ENCODE peak calls at places on chromosomes 2 and 18, in eight cellular contexts. Z, T, M, A, U, V, D and S are unnamed samples.

GRCh38 chr2:212646698-212647097 is 108.1 kb upstream of the ERBB4 start:
- DNase-seq in Z (no peak), T (no peak), M (no peak), A (no peak), U (peak), V (no peak), D (no peak), S (no peak)

GRCh38 chr2:179336782-179337534 is 72.3 kb upstream of the SESTD1 start:
- DNase-seq in Z (peak), T (no peak), M (peak), A (no peak), U (peak), V (no peak), D (no peak), S (no peak)

GRCh38 chr2:151973901-151974199 is 125.0 kb downstream of the CACNB4 start:
- DNase-seq in Z (peak), T (no peak), M (peak), A (no peak), U (peak), V (no peak), D (peak), S (no peak)

GRCh38 chr2:103009861-103010260 is 248.0 kb downstream of the TMEM182 start:
- DNase-seq in Z (no peak), T (no peak), M (no peak), A (no peak), U (no peak), V (no peak), D (no peak), S (no peak)

GRCh38 chr18:8177330-8178016 is 431.8 kb upstream of the RAB12 start:
- DNase-seq in Z (peak), T (peak), M (peak), A (no peak), U (peak), V (no peak), D (no peak), S (no peak)

GRCh38 chr2:174312581-174313234 is 22.0 kb upstream of the SP9 start:
- DNase-seq in Z (peak), T (no peak), M (peak), A (no peak), U (peak), V (no peak), D (no peak), S (no peak)

GRCh38 chr18:21163647-21164625 is 52.3 kb upstream of the ROCK1 start:
- DNase-seq in Z (peak), T (peak), M (no peak), A (no peak), U (peak), V (no peak), D (no peak), S (no peak)

GRCh38 chr2:220270506-220271070 is 643.2 kb downstream of the SLC4A3 start:
- DNase-seq in Z (no peak), T (no peak), M (no peak), A (no peak), U (no peak), V (no peak), D (no peak), S (no peak)

GRCh38 chr2:47656715-47657600 is 126.0 kb upstream of the MSH6 start:
- DNase-seq in Z (peak), T (no peak), M (no peak), A (no peak), U (peak), V (no peak), D (no peak), S (no peak)

GRCh38 chr18:49135871-49136270 is 185.1 kb upstream of the SMAD7 start:
- DNase-seq in Z (peak), T (no peak), M (no peak), A (no peak), U (peak), V (no peak), D (no peak), S (no peak)

GRCh38 chr2:189658808-189659207 is 2.5 kb upstream of the ASNSD1 start:
- DNase-seq in Z (no peak), T (no peak), M (no peak), A (no peak), U (no peak), V (no peak), D (no peak), S (no peak)

GRCh38 chr2:72012886-72013574 is 134.6 kb downstream of the CYP26B1 start:
- DNase-seq in Z (peak), T (no peak), M (no peak), A (no peak), U (no peak), V (no peak), D (no peak), S (no peak)

GRCh38 chr2:112577756-112578155 is 6.7 kb upstream of the CHCHD5 start:
- DNase-seq in Z (peak), T (no peak), M (peak), A (no peak), U (peak), V (no peak), D (no peak), S (no peak)

GRCh38 chr2:165758276-165758675 is 35.8 kb downstream of the GALNT3 start:
- DNase-seq in Z (no peak), T (no peak), M (no peak), A (no peak), U (no peak), V (no peak), D (no peak), S (no peak)

GRCh38 chr2:71417300-71418202 is 35.8 kb upstream of the DYSF start:
- DNase-seq in Z (no peak), T (no peak), M (peak), A (no peak), U (no peak), V (no peak), D (no peak), S (no peak)

GRCh38 chr2:111120253-111121027 is at the start of gene BCL2L11:
- DNase-seq in Z (peak), T (peak), M (peak), A (peak), U (peak), V (peak), D (peak), S (peak)

GRCh38 chr2:62794791-62795190 is 89.3 kb downstream of the EHBP1 start:
- DNase-seq in Z (peak), T (no peak), M (no peak), A (no peak), U (peak), V (no peak), D (no peak), S (no peak)

GRCh38 chr2:45879406-45879805 is 227.9 kb downstream of the PRKCE start:
- DNase-seq in Z (no peak), T (no peak), M (no peak), A (no peak), U (no peak), V (no peak), D (no peak), S (no peak)
- TF ChIP-seq CTCF in Z (no peak), T (no peak), M (no peak), A (no peak), U (no peak), V (no peak), D (no peak), S (no peak)

DNA sequence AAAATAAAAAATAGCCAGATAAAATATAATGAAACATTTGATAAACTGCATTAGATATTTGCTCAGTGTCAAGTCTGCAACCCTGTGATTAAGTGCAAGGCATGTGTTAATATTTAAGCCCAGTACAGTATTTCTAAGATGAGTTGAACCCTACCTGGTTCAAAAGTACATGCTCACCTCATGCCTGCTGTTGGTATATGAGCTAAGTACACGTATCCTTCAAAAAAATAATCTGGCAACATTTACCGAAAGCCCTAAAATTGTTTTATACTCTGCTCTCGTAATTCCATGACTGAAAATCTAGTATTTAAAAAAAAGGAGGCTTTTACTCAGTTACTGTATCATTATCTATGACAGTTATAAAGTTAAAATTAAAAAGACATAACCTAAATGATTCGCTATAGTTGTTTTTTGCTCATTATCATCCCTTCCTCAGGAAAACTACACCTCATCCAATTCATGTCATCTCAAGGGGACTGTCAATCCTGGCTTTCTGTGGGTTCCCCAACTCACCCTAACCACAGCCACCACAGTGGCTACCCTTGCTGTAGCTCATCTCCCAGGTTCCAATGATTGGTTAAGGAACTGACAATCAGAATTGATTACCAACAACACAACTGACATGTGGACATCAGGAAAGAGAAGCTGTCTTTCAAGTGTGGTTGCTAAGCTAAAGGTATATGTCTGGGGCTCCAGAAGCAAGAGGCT is 10.6 kb downstream of the TLK1 start:
- DNase-seq in Z (no peak), T (no peak), M (no peak), A (no peak), U (no peak), V (no peak), D (no peak), S (no peak)
- TF ChIP-seq CTCF in Z (no peak), T (no peak), M (no peak), A (no peak), U (no peak), V (no peak), D (no peak), S (no peak)

DNA sequence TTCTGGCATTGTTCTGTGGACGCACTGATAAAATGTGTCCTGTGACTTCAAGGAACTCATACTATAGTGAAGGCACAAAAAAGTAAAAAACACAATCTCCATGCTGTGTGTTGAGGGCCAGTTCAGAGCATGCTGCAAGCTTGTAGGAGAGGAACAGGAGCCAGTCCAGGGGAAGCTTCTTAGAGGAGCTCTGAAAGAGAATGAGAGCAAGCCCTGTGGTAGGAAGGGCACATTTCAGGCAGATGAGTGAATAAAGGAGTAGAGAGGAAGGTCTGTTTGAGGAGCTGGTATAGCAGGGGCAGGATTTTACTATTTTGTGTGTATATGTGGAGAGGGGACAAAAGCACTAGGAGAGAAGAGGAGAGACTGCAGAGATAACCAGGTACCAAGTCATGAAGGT is 478.3 kb downstream of the ZEB2 start:
- DNase-seq in Z (no peak), T (no peak), M (peak), A (no peak), U (no peak), V (no peak), D (no peak), S (no peak)
- TF ChIP-seq CTCF in Z (no peak), T (no peak), M (no peak), A (no peak), U (no peak), V (no peak), D (no peak), S (no peak)

DNA sequence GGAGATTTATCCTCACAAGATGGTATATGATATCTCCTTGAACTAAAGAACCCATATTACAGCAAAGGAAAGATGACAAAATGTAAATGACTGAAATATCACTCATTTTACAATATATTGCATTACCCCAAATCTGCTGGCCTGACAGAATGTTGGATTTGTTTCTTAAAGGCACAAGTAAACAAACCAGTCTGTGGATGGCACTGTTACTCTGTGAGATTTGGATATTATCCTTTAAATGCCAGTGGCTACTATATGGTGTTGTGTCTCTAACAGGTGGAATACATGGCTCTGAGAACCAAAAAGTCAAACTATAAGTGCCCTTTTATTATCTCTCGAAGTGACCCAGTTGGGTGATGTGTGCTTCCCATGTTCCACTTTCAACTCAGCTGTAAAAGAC is 125.7 kb downstream of the PDE1A start:
- DNase-seq in Z (peak), T (no peak), M (no peak), A (no peak), U (peak), V (no peak), D (no peak), S (no peak)
- TF ChIP-seq CTCF in Z (no peak), T (no peak), M (no peak), A (no peak), U (peak), V (no peak), D (no peak), S (no peak)

DNA sequence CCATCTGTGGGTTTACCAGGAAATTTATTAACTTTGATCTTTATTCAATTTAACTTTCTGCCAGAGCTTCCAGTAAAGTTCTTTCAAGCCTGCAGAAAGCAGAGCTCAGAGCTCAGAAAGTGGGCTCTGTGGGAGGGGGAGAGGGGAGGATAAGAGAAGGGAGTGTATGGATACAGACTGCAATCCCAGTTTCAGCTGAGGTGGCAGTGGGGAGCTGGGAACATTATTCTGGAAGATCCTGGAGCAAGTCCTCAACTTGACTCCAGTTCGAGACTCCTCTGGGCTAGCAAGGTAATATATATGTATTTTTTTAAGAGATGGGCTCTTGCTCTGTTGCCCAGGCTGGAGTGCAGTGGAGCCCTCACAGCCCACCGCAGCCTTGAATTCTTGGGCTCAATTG is 108.9 kb upstream of the NABP1 start:
- DNase-seq in Z (no peak), T (no peak), M (peak), A (no peak), U (no peak), V (no peak), D (no peak), S (no peak)
- TF ChIP-seq CTCF in Z (no peak), T (no peak), M (no peak), A (no peak), U (no peak), V (no peak), D (no peak), S (no peak)

DNA sequence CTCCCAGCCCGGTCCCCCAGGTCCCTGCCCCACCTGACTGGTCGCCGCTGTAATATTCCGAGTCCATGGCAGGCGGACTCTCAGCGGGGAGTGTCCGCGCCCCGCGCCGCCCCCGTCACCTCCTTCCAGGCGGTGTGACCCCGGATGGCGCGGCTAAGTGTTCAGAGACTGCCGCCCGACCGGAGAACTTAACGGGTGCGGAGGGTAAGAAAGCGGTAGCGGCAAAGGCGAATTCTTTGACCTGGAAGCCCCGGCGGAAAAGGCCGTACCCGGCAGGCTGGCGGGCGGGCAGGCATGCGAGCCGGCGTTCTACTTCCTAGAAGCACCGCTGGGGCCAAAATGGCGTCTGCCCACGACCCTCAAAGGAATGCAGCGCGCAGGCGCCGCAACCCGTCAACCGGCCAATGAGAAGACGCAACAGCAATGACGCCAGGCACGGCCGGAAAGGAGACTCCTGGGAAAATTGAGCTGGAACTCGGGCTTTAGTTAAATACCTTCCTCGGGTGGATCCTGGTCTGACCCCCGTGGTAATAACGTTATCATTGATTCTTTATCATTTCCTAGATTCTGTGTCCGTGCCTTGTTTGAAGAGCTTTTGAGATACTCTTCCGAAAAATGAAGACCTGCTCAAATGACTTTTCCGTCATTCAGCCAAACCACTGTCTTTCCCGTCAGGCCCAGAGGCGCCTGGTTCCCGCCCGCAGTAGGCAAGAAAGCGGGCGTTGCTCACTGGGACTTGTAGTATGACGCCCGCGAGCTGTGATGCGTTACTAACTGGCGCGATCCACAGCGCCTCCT is at the start of gene IWS1:
- DNase-seq in Z (peak), T (peak), M (peak), A (peak), U (peak), V (peak), D (peak), S (peak)
- TF ChIP-seq CTCF in Z (peak), T (no peak), M (peak), A (no peak), U (peak), V (no peak), D (peak), S (no peak)

DNA sequence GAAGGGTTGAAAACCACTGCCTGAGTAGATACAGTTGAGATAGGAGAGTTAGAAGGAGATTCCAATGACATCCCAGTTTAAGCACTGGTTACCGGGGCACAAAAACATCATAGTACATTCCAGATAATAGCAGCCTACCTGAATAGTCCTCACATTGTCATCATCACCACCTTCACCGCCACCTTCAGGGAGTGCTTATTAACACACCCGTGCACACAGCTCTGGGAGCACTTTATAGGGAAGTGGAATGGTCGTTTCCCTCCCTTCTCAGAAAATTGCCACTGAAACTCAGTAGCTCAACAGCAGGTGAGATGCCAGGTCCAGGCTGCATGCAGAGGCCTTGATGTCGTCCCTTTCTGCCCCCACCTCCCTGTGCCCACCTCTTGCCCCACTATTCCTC is 8.2 kb downstream of the SERPINB7 start:
- DNase-seq in Z (no peak), T (no peak), M (no peak), A (no peak), U (no peak), V (no peak), D (no peak), S (no peak)
- TF ChIP-seq CTCF in Z (no peak), T (no peak), M (no peak), A (no peak), U (no peak), V (no peak), D (no peak), S (no peak)

DNA sequence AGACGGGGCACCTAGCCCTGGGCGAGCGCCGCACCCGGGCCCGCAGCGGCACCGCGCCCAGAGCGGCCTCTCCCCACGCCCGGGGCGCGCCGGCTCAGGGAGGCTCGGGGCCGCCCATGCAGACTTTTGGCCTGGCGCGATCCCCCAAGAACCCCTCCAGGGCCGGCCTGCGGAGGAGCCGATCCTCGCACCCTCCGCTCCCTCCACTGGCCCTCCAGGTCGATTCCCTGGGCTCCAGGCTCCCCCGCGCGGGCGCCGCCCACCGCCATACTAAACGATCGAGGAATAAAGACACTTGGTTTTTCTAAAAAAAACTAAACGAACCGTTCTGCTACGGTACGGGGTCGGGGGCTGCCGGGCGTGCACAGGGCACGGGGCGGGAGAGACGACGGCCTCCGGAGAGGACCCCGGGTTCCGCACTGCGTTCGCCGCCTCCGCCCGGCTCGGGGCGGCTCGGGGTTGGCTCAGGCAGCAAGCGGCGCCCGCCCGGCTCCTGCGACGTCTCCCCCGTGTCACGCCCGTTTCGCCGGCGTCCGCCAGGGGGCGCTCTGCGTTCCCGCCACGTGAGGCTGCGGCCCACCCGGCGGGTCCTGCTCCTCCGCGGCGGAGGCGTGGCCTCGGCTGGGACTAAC is 366 bp upstream of the KHK start:
- DNase-seq in Z (peak), T (peak), M (peak), A (peak), U (peak), V (peak), D (peak), S (peak)
- TF ChIP-seq CTCF in Z (peak), T (peak), M (peak), A (peak), U (peak), V (peak), D (peak), S (peak)

DNA sequence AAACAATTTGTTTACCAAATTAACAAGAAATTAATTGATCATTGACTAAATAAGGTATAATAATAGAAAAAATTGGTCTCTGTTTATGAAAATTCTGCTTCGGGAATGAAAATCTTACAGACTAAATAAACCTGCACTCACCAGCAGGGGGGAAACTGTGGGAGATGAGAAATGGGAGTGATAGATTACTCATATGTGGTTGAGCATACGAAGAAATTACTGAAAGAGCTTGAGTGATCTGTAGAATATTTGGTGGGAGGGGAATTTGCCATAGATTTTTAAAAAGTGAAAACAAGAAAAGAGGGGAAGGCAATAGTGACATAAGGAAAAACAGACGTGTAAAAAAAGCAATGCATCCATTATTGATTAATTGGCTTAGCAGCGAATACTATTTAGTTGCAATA is 2.2 kb downstream of the HMSD start:
- DNase-seq in Z (no peak), T (no peak), M (no peak), A (peak), U (no peak), V (no peak), D (no peak), S (no peak)
- TF ChIP-seq CTCF in Z (peak), T (no peak), M (no peak), A (no peak), U (peak), V (no peak), D (no peak), S (no peak)